ENCODE peak calls at places on chromosomes 5 and 9, in nine cellular contexts. Y is iPS DF 6.9, I is GM04504, V is foreskin fibroblast, A is tibial artery, M is endothelial cell, D is LoVo, G is cardiac muscle cell, L is lower lobe of right lung. J is an unnamed sample.

GRCh38 chr9:2166219-2166618 is 151.1 kb downstream of the SMARCA2 start:
- DNase-seq in M (no peak), L (no peak), V (no peak), D (no peak), A (no peak), Y (no peak), G (no peak), I (no peak), J (no peak)

GRCh38 chr9:109320734-109321448 is at the start of gene EPB41L4B:
- DNase-seq in V (peak), G (peak), I (peak), A (peak), Y (peak), M (peak), L (peak), D (peak), J (no peak)

GRCh38 chr5:150783422-150783928 is 4.9 kb downstream of the SMIM3 start:
- DNase-seq in M (no peak), Y (no peak), L (no peak), V (peak), D (peak), G (no peak), I (peak), A (peak), J (peak)

GRCh38 chr9:104963076-104963475 is 35.1 kb upstream of the ABCA1 start:
- DNase-seq in A (no peak), I (no peak), D (no peak), L (no peak), Y (no peak), M (no peak), G (no peak), V (no peak), J (no peak)

GRCh38 chr5:62001640-62002039 is 304.4 kb upstream of the KIF2A start:
- DNase-seq in V (peak), Y (no peak), M (no peak), I (no peak), L (no peak), A (no peak), D (no peak), G (no peak), J (no peak)

GRCh38 chr5:7250004-7250403 is 145.9 kb upstream of the ADCY2 start:
- DNase-seq in D (no peak), G (no peak), A (no peak), I (no peak), Y (no peak), M (no peak), L (no peak), V (no peak), J (no peak)

GRCh38 chr5:957730-958485 is 50.7 kb upstream of the NKD2 start:
- DNase-seq in I (no peak), M (no peak), V (no peak), A (no peak), L (peak), Y (no peak), D (no peak), G (no peak), J (no peak)

GRCh38 chr9:109182940-109183798 is 16.1 kb upstream of the FRRS1L start:
- DNase-seq in M (peak), L (no peak), G (peak), A (no peak), I (no peak), D (peak), V (peak), Y (no peak), J (no peak)

GRCh38 chr5:40911278-40911677 is 2.0 kb downstream of the C7 start:
- DNase-seq in V (no peak), I (no peak), D (no peak), M (no peak), G (no peak), A (no peak), L (no peak), Y (no peak), J (no peak)

GRCh38 chr9:119369670-119370366 is 583 bp upstream of the BRINP1 start:
- DNase-seq in I (no peak), L (no peak), V (no peak), A (no peak), M (no peak), Y (no peak), G (no peak), D (no peak), J (no peak)

GRCh38 chr5:157290156-157290980 is 24.4 kb downstream of the CYFIP2 start:
- DNase-seq in A (no peak), Y (no peak), M (no peak), L (no peak), G (no peak), D (no peak), I (peak), V (peak), J (no peak)

GRCh38 chr5:80064124-80064523 is 29.0 kb downstream of the THBS4 start:
- DNase-seq in G (no peak), L (no peak), M (no peak), I (no peak), V (peak), D (no peak), A (no peak), Y (no peak), J (peak)

GRCh38 chr9:78131969-78132687 is 100.5 kb upstream of the GNAQ start:
- DNase-seq in G (no peak), V (peak), A (no peak), Y (no peak), D (no peak), L (no peak), I (no peak), M (no peak), J (peak)

GRCh38 chr9:121902483-121903135 is 190.5 kb downstream of the TTLL11 start:
- DNase-seq in V (peak), A (no peak), D (no peak), M (no peak), I (peak), Y (no peak), L (no peak), G (no peak), J (peak)

GRCh38 chr5:170173227-170173626 is 59.6 kb upstream of the C5orf58 start:
- DNase-seq in D (no peak), M (no peak), L (no peak), I (peak), A (no peak), V (peak), Y (no peak), G (no peak), J (peak)

GRCh38 chr5:36876965-36877666 is 547 bp downstream of the NIPBL start:
- DNase-seq in V (peak), Y (no peak), A (peak), L (peak), D (peak), I (no peak), G (peak), M (peak), J (no peak)

GRCh38 chr9:121692606-121693505 is 41.4 kb downstream of the DAB2IP start:
- DNase-seq in V (peak), D (peak), G (peak), M (no peak), Y (no peak), A (no peak), L (no peak), I (no peak), J (no peak)

GRCh38 chr5:84821924-84822323 is 437.2 kb upstream of the EDIL3 start:
- DNase-seq in V (no peak), I (no peak), Y (no peak), A (no peak), L (no peak), M (no peak), D (no peak), G (no peak), J (no peak)

GRCh38 chr5:96901384-96901783 is 25.1 kb downstream of the ERAP2 start:
- DNase-seq in M (no peak), G (no peak), D (no peak), Y (peak), V (no peak), I (no peak), L (no peak), A (no peak), J (no peak)

GRCh38 chr5:41817625-41818301 is 52.5 kb downstream of the OXCT1 start:
- DNase-seq in D (peak), A (no peak), G (no peak), L (no peak), M (no peak), V (no peak), Y (no peak), I (no peak), J (no peak)

GRCh38 chr9:114364528-114365041 is 23.2 kb downstream of the AKNA start:
- DNase-seq in I (no peak), A (no peak), V (peak), D (no peak), G (no peak), Y (no peak), L (no peak), M (no peak), J (no peak)

GRCh38 chr5:180034564-180034963 is 37.0 kb downstream of the RNF130 start:
- DNase-seq in D (no peak), I (no peak), M (no peak), Y (no peak), V (peak), A (no peak), G (no peak), L (no peak), J (peak)

J was measured in stromal cell of bone marrow.